ENCODE peak calls at places on chromosome 2, in six cellular contexts. I, G, Q, B, N and Z are unnamed samples.

GRCh38 chr2:12428324-12428723 is 288.4 kb upstream of the TRIB2 start:
- DNase-seq in B (no peak), Q (no peak), G (no peak), I (no peak), N (no peak), Z (no peak)

GRCh38 chr2:191215666-191216065 is 29.5 kb upstream of the MYO1B start:
- DNase-seq in B (no peak), G (no peak), I (peak; percentile 8), Q (no peak), N (no peak), Z (no peak)

GRCh38 chr2:44335806-44336538 is 25.3 kb downstream of the PREPL start:
- DNase-seq in G (no peak), I (no peak), N (no peak), Q (no peak), B (no peak), Z (no peak)

GRCh38 chr2:43459455-43459854 is 136.4 kb downstream of the THADA start:
- DNase-seq in Q (no peak), G (peak; percentile 72), N (no peak), B (no peak), I (no peak), Z (no peak)

GRCh38 chr2:2333076-2333475 is 2.0 kb upstream of the MYT1L start:
- DNase-seq in Q (no peak), N (no peak), G (no peak), I (peak; percentile 90), B (no peak), Z (peak; percentile 52)

GRCh38 chr2:11726384-11726783 is 20.0 kb upstream of the LPIN1 start:
- DNase-seq in N (no peak), B (no peak), G (no peak), Q (no peak), I (no peak), Z (peak; percentile 55)

GRCh38 chr2:23760746-23761145 is 166.2 kb downstream of the ATAD2B start:
- DNase-seq in I (peak; percentile 40), B (no peak), Q (no peak), G (no peak), N (no peak), Z (no peak)

GRCh38 chr2:28068098-28068497 is 177.6 kb downstream of the BABAM2 start:
- DNase-seq in G (no peak), I (no peak), N (peak; percentile 4), B (no peak), Q (no peak), Z (no peak)

GRCh38 chr2:210366675-210367080 is 51.7 kb upstream of the MYL1 start:
- DNase-seq in N (no peak), I (no peak), G (no peak), B (no peak), Q (no peak), Z (no peak)

GRCh38 chr2:236968101-236968886 is 117.4 kb upstream of the COPS8 start:
- DNase-seq in N (no peak), B (no peak), Q (no peak), I (no peak), G (no peak), Z (no peak)

GRCh38 chr2:38035968-38036367 is 40.0 kb downstream of the CYP1B1 start:
- DNase-seq in Q (no peak), G (no peak), B (no peak), N (no peak), I (no peak), Z (no peak)

GRCh38 chr2:159564081-159564480 is 52.3 kb downstream of the BAZ2B start:
- DNase-seq in I (no peak), N (no peak), Q (no peak), G (peak; percentile 66), B (no peak), Z (no peak)

GRCh38 chr2:17821535-17822451 is 5.5 kb downstream of the MSGN1 start:
- DNase-seq in G (no peak), I (no peak), B (no peak), N (no peak), Q (no peak), Z (no peak)

GRCh38 chr2:43192039-43192438 is 34.4 kb downstream of the ZFP36L2 start:
- DNase-seq in G (no peak), B (no peak), N (no peak), I (no peak), Q (no peak), Z (no peak)

GRCh38 chr2:162074579-162074922 is 536 bp upstream of the DPP4 start:
- DNase-seq in B (no peak), N (no peak), I (peak; percentile 3), Q (no peak), G (no peak), Z (no peak)

GRCh38 chr2:236088368-236089057 is 79.7 kb downstream of the GBX2 start:
- DNase-seq in Q (no peak), N (no peak), I (no peak), B (no peak), G (no peak), Z (no peak)

GRCh38 chr2:85851253-85851955 is 37.4 kb downstream of the ST3GAL5 start:
- DNase-seq in I (no peak), N (no peak), B (no peak), G (no peak), Q (no peak), Z (no peak)

GRCh38 chr2:144183744-144184143 is 336.2 kb downstream of the ZEB2 start:
- DNase-seq in G (no peak), I (no peak), B (peak; percentile 51), N (no peak), Q (peak; percentile 13), Z (no peak)

GRCh38 chr2:26536371-26537068 is 58.6 kb upstream of the OTOF start:
- DNase-seq in Q (no peak), N (no peak), G (no peak), I (no peak), B (no peak), Z (no peak)

GRCh38 chr2:204108874-204109295 is 172.3 kb downstream of the ICOS start:
- DNase-seq in G (no peak), I (no peak), B (no peak), N (no peak), Q (no peak), Z (no peak)

GRCh38 chr2:41720702-41721344 is 327.0 kb upstream of the PKDCC start:
- DNase-seq in B (no peak), I (no peak), N (no peak), G (peak; percentile 34), Q (no peak), Z (no peak)

GRCh38 chr2:69509011-69509749 is 71.9 kb upstream of the NFU1 start:
- DNase-seq in I (peak; percentile 54), N (no peak), B (no peak), G (no peak), Q (no peak), Z (peak; percentile 14)

GRCh38 chr2:179437430-179437829 is 172.8 kb upstream of the SESTD1 start:
- DNase-seq in B (no peak), N (no peak), Q (no peak), I (no peak), G (no peak), Z (no peak)

GRCh38 chr2:65528241-65528574 is 95.8 kb upstream of the SPRED2 start:
- DNase-seq in Q (no peak), G (no peak), B (no peak), I (no peak), N (no peak), Z (no peak)

GRCh38 chr2:10914272-10914693 is 2.5 kb downstream of the KCNF1 start:
- DNase-seq in B (no peak), G (no peak), N (no peak), I (peak; percentile 41), Q (no peak), Z (no peak)

GRCh38 chr2:55902429-55902828 is 21.2 kb downstream of the EFEMP1 start:
- DNase-seq in I (no peak), N (no peak), Q (no peak), G (no peak), B (no peak), Z (no peak)

GRCh38 chr2:37985333-37985732 is 60.2 kb downstream of the RMDN2 start:
- DNase-seq in Q (no peak), B (no peak), N (peak; percentile 16), I (no peak), G (peak; percentile 75), Z (no peak)

GRCh38 chr2:71930073-71930681 is 217.5 kb downstream of the CYP26B1 start:
- DNase-seq in N (no peak), G (no peak), I (peak; percentile 63), B (no peak), Q (no peak), Z (peak; percentile 43)

GRCh38 chr2:96359310-96359709 is 23.7 kb downstream of the NCAPH start:
- DNase-seq in I (no peak), Q (peak; percentile 14), G (no peak), B (no peak), N (no peak), Z (peak; percentile 12)

GRCh38 chr2:72694715-72695496 is 130.9 kb downstream of the EXOC6B start:
- DNase-seq in B (no peak), I (peak; percentile 80), G (peak; percentile 50), Q (no peak), N (no peak), Z (peak; percentile 79)

GRCh38 chr2:222440670-222441422 is 16.5 kb downstream of the SGPP2 start:
- DNase-seq in Q (no peak), B (no peak), I (no peak), N (no peak), G (peak; percentile 43), Z (no peak)

GRCh38 chr2:8548065-8548870 is 133.6 kb upstream of the ID2 start:
- DNase-seq in B (no peak), G (no peak), Q (no peak), N (no peak), I (no peak), Z (peak; percentile 63)